ENCODE peak calls at places on chromosomes 4 and X, in seven cellular contexts. G, T, V, F, Q, M and X are unnamed samples.

GRCh38 chr4:176668324-176668723 is 124.4 kb downstream of the VEGFC start:
- DNase-seq in M (no peak), F (no peak), T (no peak), V (no peak), Q (no peak), G (no peak), X (no peak)

GRCh38 chr4:17437396-17437795 is 74.5 kb downstream of the QDPR start:
- DNase-seq in T (no peak), F (no peak), Q (no peak), G (no peak), V (no peak), M (no peak), X (no peak)

GRCh38 chr4:53120801-53121200 is 245.1 kb downstream of the SCFD2 start:
- DNase-seq in V (no peak), M (no peak), Q (no peak), G (no peak), T (no peak), F (no peak), X (no peak)

GRCh38 chr4:60081839-60082238 is 1118.3 kb upstream of the ADGRL3 start:
- DNase-seq in G (no peak), M (no peak), Q (no peak), F (no peak), V (no peak), T (no peak), X (no peak)

GRCh38 chr4:152460488-152460887 is 75.4 kb downstream of the FBXW7 start:
- DNase-seq in F (no peak), G (peak; percentile 51), M (no peak), Q (peak; percentile 6), V (no peak), T (no peak), X (no peak)

GRCh38 chrX:82134378-82134777 is 932.5 kb downstream of the SH3BGRL start:
- DNase-seq in T (no peak), M (no peak), F (no peak), V (no peak), Q (no peak), G (no peak), X (no peak)

GRCh38 chr4:105666693-105667092 is 41.8 kb downstream of the INTS12 start:
- DNase-seq in M (no peak), Q (no peak), T (no peak), G (peak; percentile 37), V (peak; percentile 55), F (no peak), X (no peak)

GRCh38 chr4:31045724-31046318 is 325.7 kb downstream of the PCDH7 start:
- DNase-seq in M (peak; percentile 13), Q (peak; percentile 19), V (peak; percentile 55), T (no peak), G (peak; percentile 11), F (no peak), X (peak; percentile 9)

GRCh38 chr4:12932203-12932788 is 551.8 kb downstream of the RAB28 start:
- DNase-seq in M (no peak), T (no peak), Q (no peak), V (no peak), F (no peak), G (no peak), X (no peak)

GRCh38 chr4:186621959-186622553 is 66.7 kb upstream of the MTNR1A start:
- DNase-seq in M (no peak), T (no peak), F (no peak), G (peak; percentile 75), Q (no peak), V (no peak), X (no peak)

GRCh38 chr4:154399259-154399974 is 92.2 kb downstream of the DCHS2 start:
- DNase-seq in V (peak; percentile 0), G (peak; percentile 51), M (peak; percentile 11), F (no peak), Q (no peak), T (no peak), X (no peak)

GRCh38 chr4:95929448-95930064 is 89.7 kb downstream of the PDHA2 start:
- DNase-seq in T (no peak), V (no peak), G (peak; percentile 64), Q (no peak), F (no peak), M (no peak), X (no peak)

GRCh38 chr4:128560754-128561495 is 248.6 kb upstream of the JADE1 start:
- DNase-seq in G (peak; percentile 90), Q (no peak), V (no peak), T (no peak), F (no peak), M (no peak), X (no peak)

GRCh38 chr4:76883147-76883546 is 14.8 kb downstream of the SOWAHB start:
- DNase-seq in T (no peak), F (no peak), G (no peak), M (no peak), V (no peak), Q (no peak), X (no peak)

GRCh38 chr4:86500527-86500926 is 93.6 kb upstream of the PTPN13 start:
- DNase-seq in M (no peak), Q (no peak), T (no peak), V (no peak), F (no peak), G (no peak), X (no peak)

GRCh38 chr4:876780-877179 is 50.9 kb upstream of the CPLX1 start:
- DNase-seq in F (no peak), M (no peak), G (peak; percentile 16), Q (no peak), V (no peak), T (peak; percentile 60), X (no peak)

GRCh38 chr4:8235224-8235623 is 34.3 kb upstream of the HTRA3 start:
- DNase-seq in G (no peak), M (peak; percentile 41), F (no peak), Q (no peak), T (no peak), V (no peak), X (no peak)

GRCh38 chr4:1403591-1404572 is 2.4 kb downstream of the NKX1-1 start:
- DNase-seq in F (no peak), T (peak; percentile 50), V (no peak), Q (no peak), M (no peak), G (no peak), X (no peak)

GRCh38 chr4:1061747-1062146 is 50.3 kb downstream of the FGFRL1 start:
- DNase-seq in M (no peak), Q (no peak), T (no peak), F (no peak), G (no peak), V (no peak), X (no peak)

GRCh38 chr4:90951037-90951436 is 823.8 kb downstream of the CCSER1 start:
- DNase-seq in F (no peak), G (peak; percentile 89), V (no peak), Q (peak; percentile 23), M (peak; percentile 6), T (no peak), X (no peak)

GRCh38 chr4:6043188-6043587 is 25.0 kb upstream of the C4orf50 start:
- DNase-seq in Q (no peak), M (no peak), V (no peak), G (no peak), F (no peak), T (no peak), X (no peak)